ENCODE peak calls at places on chromosome 4, in ten cellular contexts. One of them, this sample, is unnamed.

GRCh38 chr4:24912252-24913098 is at the start of gene CCDC149:
- DNase-seq in foreskin keratinocyte: peak; percentile 63
- DNase-seq in HepG2: peak; percentile 13
- DNase-seq in mesendoderm: peak; percentile 89
- DNase-seq in heart right ventricle: peak; percentile 70
- DNase-seq in CD8-positive, alpha-beta T cell: no peak
- DNase-seq in H9: peak; percentile 86
- DNase-seq in tibial nerve: peak; percentile 17
- DNase-seq in mammary epithelial cell: peak; percentile 61
- DNase-seq in hepatocyte: peak; percentile 87
- DNase-seq in this sample: peak; percentile 48

GRCh38 chr4:74038161-74039064 is at the start of gene CXCL3:
- DNase-seq in foreskin keratinocyte: peak; percentile 71
- DNase-seq in HepG2: no peak
- DNase-seq in mesendoderm: peak; percentile 67
- DNase-seq in heart right ventricle: peak; percentile 80
- DNase-seq in CD8-positive, alpha-beta T cell: no peak
- DNase-seq in H9: peak; percentile 76
- DNase-seq in tibial nerve: peak; percentile 35
- DNase-seq in mammary epithelial cell: peak; percentile 94
- DNase-seq in hepatocyte: peak; percentile 83
- DNase-seq in this sample: peak; percentile 72

GRCh38 chr4:118351851-118352827 is 664 bp downstream of the PRSS12 start:
- DNase-seq in foreskin keratinocyte: peak; percentile 40
- DNase-seq in HepG2: peak; percentile 4
- DNase-seq in mesendoderm: peak; percentile 72
- DNase-seq in heart right ventricle: no peak
- DNase-seq in CD8-positive, alpha-beta T cell: no peak
- DNase-seq in H9: peak; percentile 57
- DNase-seq in tibial nerve: no peak
- DNase-seq in mammary epithelial cell: peak; percentile 71
- DNase-seq in hepatocyte: peak; percentile 45
- DNase-seq in this sample: no peak

GRCh38 chr4:143625632-143626031 is 74.8 kb downstream of the FREM3 start:
- DNase-seq in foreskin keratinocyte: no peak
- DNase-seq in HepG2: no peak
- DNase-seq in mesendoderm: no peak
- DNase-seq in heart right ventricle: no peak
- DNase-seq in CD8-positive, alpha-beta T cell: no peak
- DNase-seq in H9: no peak
- DNase-seq in tibial nerve: no peak
- DNase-seq in mammary epithelial cell: no peak
- DNase-seq in hepatocyte: no peak
- DNase-seq in this sample: no peak

GRCh38 chr4:101277661-101278060 is 69.7 kb downstream of the PPP3CA start:
- DNase-seq in foreskin keratinocyte: peak; percentile 48
- DNase-seq in HepG2: no peak
- DNase-seq in mesendoderm: no peak
- DNase-seq in heart right ventricle: no peak
- DNase-seq in CD8-positive, alpha-beta T cell: no peak
- DNase-seq in H9: no peak
- DNase-seq in tibial nerve: no peak
- DNase-seq in mammary epithelial cell: peak; percentile 43
- DNase-seq in hepatocyte: peak; percentile 18
- DNase-seq in this sample: no peak

GRCh38 chr4:24638396-24638875 is 54.1 kb upstream of the DHX15 start:
- DNase-seq in foreskin keratinocyte: no peak
- DNase-seq in HepG2: no peak
- DNase-seq in mesendoderm: no peak
- DNase-seq in heart right ventricle: no peak
- DNase-seq in CD8-positive, alpha-beta T cell: no peak
- DNase-seq in H9: no peak
- DNase-seq in tibial nerve: no peak
- DNase-seq in mammary epithelial cell: no peak
- DNase-seq in hepatocyte: no peak
- DNase-seq in this sample: no peak

GRCh38 chr4:184932343-184932742 is 85.9 kb upstream of the HELT start:
- DNase-seq in foreskin keratinocyte: no peak
- DNase-seq in HepG2: no peak
- DNase-seq in mesendoderm: peak; percentile 95
- DNase-seq in heart right ventricle: no peak
- DNase-seq in CD8-positive, alpha-beta T cell: no peak
- DNase-seq in H9: no peak
- DNase-seq in tibial nerve: no peak
- DNase-seq in mammary epithelial cell: no peak
- DNase-seq in hepatocyte: peak; percentile 28
- DNase-seq in this sample: no peak

GRCh38 chr4:19748911-19749473 is 502.7 kb upstream of the SLIT2 start:
- DNase-seq in foreskin keratinocyte: no peak
- DNase-seq in HepG2: no peak
- DNase-seq in mesendoderm: no peak
- DNase-seq in heart right ventricle: no peak
- DNase-seq in CD8-positive, alpha-beta T cell: no peak
- DNase-seq in H9: no peak
- DNase-seq in tibial nerve: no peak
- DNase-seq in mammary epithelial cell: no peak
- DNase-seq in hepatocyte: no peak
- DNase-seq in this sample: no peak

GRCh38 chr4:74109116-74109791 is 10.3 kb upstream of the CXCL2 start:
- DNase-seq in foreskin keratinocyte: peak; percentile 99
- DNase-seq in HepG2: no peak
- DNase-seq in mesendoderm: peak; percentile 96
- DNase-seq in heart right ventricle: peak; percentile 53
- DNase-seq in CD8-positive, alpha-beta T cell: no peak
- DNase-seq in H9: peak; percentile 62
- DNase-seq in tibial nerve: no peak
- DNase-seq in mammary epithelial cell: peak; percentile 98
- DNase-seq in hepatocyte: peak; percentile 70
- DNase-seq in this sample: no peak

GRCh38 chr4:85939595-85939994 is 420.3 kb downstream of the MAPK10 start:
- DNase-seq in foreskin keratinocyte: no peak
- DNase-seq in HepG2: no peak
- DNase-seq in mesendoderm: no peak
- DNase-seq in heart right ventricle: no peak
- DNase-seq in CD8-positive, alpha-beta T cell: no peak
- DNase-seq in H9: no peak
- DNase-seq in tibial nerve: no peak
- DNase-seq in mammary epithelial cell: no peak
- DNase-seq in hepatocyte: no peak
- DNase-seq in this sample: no peak

GRCh38 chr4:85940131-85940530 is 419.7 kb downstream of the MAPK10 start:
- DNase-seq in foreskin keratinocyte: no peak
- DNase-seq in HepG2: no peak
- DNase-seq in mesendoderm: no peak
- DNase-seq in heart right ventricle: no peak
- DNase-seq in CD8-positive, alpha-beta T cell: no peak
- DNase-seq in H9: no peak
- DNase-seq in tibial nerve: no peak
- DNase-seq in mammary epithelial cell: no peak
- DNase-seq in hepatocyte: no peak
- DNase-seq in this sample: no peak

GRCh38 chr4:85938902-85939301 is 421.0 kb downstream of the MAPK10 start:
- DNase-seq in foreskin keratinocyte: no peak
- DNase-seq in HepG2: no peak
- DNase-seq in mesendoderm: no peak
- DNase-seq in heart right ventricle: no peak
- DNase-seq in CD8-positive, alpha-beta T cell: no peak
- DNase-seq in H9: no peak
- DNase-seq in tibial nerve: no peak
- DNase-seq in mammary epithelial cell: no peak
- DNase-seq in hepatocyte: no peak
- DNase-seq in this sample: no peak

GRCh38 chr4:85938062-85938461 is 421.8 kb downstream of the MAPK10 start:
- DNase-seq in foreskin keratinocyte: no peak
- DNase-seq in HepG2: no peak
- DNase-seq in mesendoderm: no peak
- DNase-seq in heart right ventricle: no peak
- DNase-seq in CD8-positive, alpha-beta T cell: no peak
- DNase-seq in H9: no peak
- DNase-seq in tibial nerve: no peak
- DNase-seq in mammary epithelial cell: no peak
- DNase-seq in hepatocyte: no peak
- DNase-seq in this sample: no peak

GRCh38 chr4:85937507-85937906 is 422.3 kb downstream of the MAPK10 start:
- DNase-seq in foreskin keratinocyte: no peak
- DNase-seq in HepG2: no peak
- DNase-seq in mesendoderm: no peak
- DNase-seq in heart right ventricle: no peak
- DNase-seq in CD8-positive, alpha-beta T cell: no peak
- DNase-seq in H9: no peak
- DNase-seq in tibial nerve: no peak
- DNase-seq in mammary epithelial cell: no peak
- DNase-seq in hepatocyte: no peak
- DNase-seq in this sample: no peak
- H3K27ac ChIP-seq in foreskin keratinocyte: no peak overlapping the region
- H3K27ac ChIP-seq in HepG2: no peak overlapping the region
- H3K27ac ChIP-seq in mesendoderm: no peak overlapping the region
- H3K27ac ChIP-seq in heart right ventricle: no peak overlapping the region
- H3K27ac ChIP-seq in CD8-positive, alpha-beta T cell: no peak overlapping the region
- H3K27ac ChIP-seq in H9: no peak overlapping the region
- H3K27ac ChIP-seq in tibial nerve: no peak overlapping the region
- H3K27ac ChIP-seq in mammary epithelial cell: no peak overlapping the region
- H3K27ac ChIP-seq in hepatocyte: no peak overlapping the region
- H3K27ac ChIP-seq in this sample: no peak overlapping the region

DNA sequence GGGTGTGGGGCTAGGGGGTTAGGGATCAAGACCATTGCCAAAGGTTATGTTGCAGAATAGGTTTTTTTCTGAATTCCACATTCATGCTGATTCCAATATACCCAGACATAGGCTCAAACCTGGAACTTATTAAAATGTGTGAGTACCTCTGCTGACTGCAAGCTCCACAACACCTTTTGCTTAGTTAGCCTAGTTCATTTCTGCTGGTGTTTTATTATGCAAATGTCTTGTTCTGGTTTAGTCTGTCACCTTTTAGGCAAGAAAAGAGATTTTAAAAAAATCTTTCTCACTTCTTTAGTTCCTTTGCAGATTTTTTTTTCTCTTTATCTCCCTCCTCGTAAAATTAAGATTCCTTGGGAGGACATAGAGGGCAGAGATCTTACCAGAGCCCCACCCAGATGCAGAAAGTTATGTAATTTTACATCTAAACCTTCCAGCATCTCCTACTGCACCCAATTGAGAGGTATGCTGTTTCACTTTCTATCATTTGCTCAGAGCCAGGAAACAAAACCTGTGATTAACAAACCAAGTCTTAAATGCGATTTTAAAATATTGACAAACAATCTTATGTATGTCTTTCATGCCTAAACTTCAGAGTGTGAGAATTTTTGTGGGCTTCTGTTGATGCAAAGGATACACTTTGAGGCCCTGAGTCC is 190.7 kb upstream of the CLNK start:
- DNase-seq in foreskin keratinocyte: no peak
- DNase-seq in HepG2: no peak
- DNase-seq in mesendoderm: no peak
- DNase-seq in heart right ventricle: no peak
- DNase-seq in CD8-positive, alpha-beta T cell: no peak
- DNase-seq in H9: no peak
- DNase-seq in tibial nerve: no peak
- DNase-seq in mammary epithelial cell: no peak
- DNase-seq in hepatocyte: no peak
- DNase-seq in this sample: no peak
- H3K27ac ChIP-seq in foreskin keratinocyte: no peak overlapping the region
- H3K27ac ChIP-seq in HepG2: no peak overlapping the region
- H3K27ac ChIP-seq in mesendoderm: no peak overlapping the region
- H3K27ac ChIP-seq in heart right ventricle: no peak overlapping the region
- H3K27ac ChIP-seq in CD8-positive, alpha-beta T cell: no peak overlapping the region
- H3K27ac ChIP-seq in H9: no peak overlapping the region
- H3K27ac ChIP-seq in tibial nerve: no peak overlapping the region
- H3K27ac ChIP-seq in mammary epithelial cell: no peak overlapping the region
- H3K27ac ChIP-seq in hepatocyte: no peak overlapping the region
- H3K27ac ChIP-seq in this sample: no peak overlapping the region

GRCh38 chr4:85784947-85785346 is 310.0 kb downstream of the ARHGAP24 start:
- DNase-seq in foreskin keratinocyte: no peak
- DNase-seq in HepG2: no peak
- DNase-seq in mesendoderm: no peak
- DNase-seq in heart right ventricle: no peak
- DNase-seq in CD8-positive, alpha-beta T cell: no peak
- DNase-seq in H9: no peak
- DNase-seq in tibial nerve: no peak
- DNase-seq in mammary epithelial cell: no peak
- DNase-seq in hepatocyte: no peak
- DNase-seq in this sample: no peak
- H3K27ac ChIP-seq in foreskin keratinocyte: no peak overlapping the region
- H3K27ac ChIP-seq in HepG2: no peak overlapping the region
- H3K27ac ChIP-seq in mesendoderm: no peak overlapping the region
- H3K27ac ChIP-seq in heart right ventricle: no peak overlapping the region
- H3K27ac ChIP-seq in CD8-positive, alpha-beta T cell: no peak overlapping the region
- H3K27ac ChIP-seq in H9: no peak overlapping the region
- H3K27ac ChIP-seq in tibial nerve: no peak overlapping the region
- H3K27ac ChIP-seq in mammary epithelial cell: no peak overlapping the region
- H3K27ac ChIP-seq in hepatocyte: no peak overlapping the region
- H3K27ac ChIP-seq in this sample: no peak overlapping the region

GRCh38 chr4:40255722-40256281 is 59.0 kb downstream of the RHOH start:
- DNase-seq in foreskin keratinocyte: peak; percentile 98
- DNase-seq in HepG2: peak; percentile 71
- DNase-seq in mesendoderm: no peak
- DNase-seq in heart right ventricle: no peak
- DNase-seq in CD8-positive, alpha-beta T cell: no peak
- DNase-seq in H9: no peak
- DNase-seq in tibial nerve: no peak
- DNase-seq in mammary epithelial cell: peak; percentile 95
- DNase-seq in hepatocyte: peak; percentile 87
- DNase-seq in this sample: no peak
- H3K27ac ChIP-seq in foreskin keratinocyte: peak overlapping the region; percentile 84
- H3K27ac ChIP-seq in HepG2: no peak overlapping the region
- H3K27ac ChIP-seq in mesendoderm: no peak overlapping the region
- H3K27ac ChIP-seq in heart right ventricle: no peak overlapping the region
- H3K27ac ChIP-seq in CD8-positive, alpha-beta T cell: no peak overlapping the region
- H3K27ac ChIP-seq in H9: no peak overlapping the region
- H3K27ac ChIP-seq in tibial nerve: no peak overlapping the region
- H3K27ac ChIP-seq in mammary epithelial cell: peak overlapping the region; percentile 95
- H3K27ac ChIP-seq in hepatocyte: peak overlapping the region; percentile 91
- H3K27ac ChIP-seq in this sample: no peak overlapping the region

This sample was measured in tibial artery.